ENCODE peak calls at places on chromosomes 11 and 22, in four cellular contexts. I, Q, T and G are unnamed samples. For H3K4me1, the result is how much of the 10 kb centered on the place peaks cover.

GRCh38 chr11:48013269-48013901 is 33.0 kb downstream of the PTPRJ start:
- DNase-seq in Q (peak), T (peak), I (peak), G (no peak)

GRCh38 chr22:36585841-36586240 is 56.9 kb upstream of the EIF3D start:
- DNase-seq in T (no peak), I (no peak), Q (no peak), G (no peak)

GRCh38 chr11:75678620-75679259 is 9.9 kb upstream of the MAP6 start:
- DNase-seq in Q (no peak), T (no peak), I (no peak), G (no peak)

GRCh38 chr22:46442217-46442853 is 95.1 kb downstream of the CELSR1 start:
- DNase-seq in T (no peak), Q (no peak), I (no peak), G (no peak)

GRCh38 chr11:104343578-104343977 is 179.6 kb upstream of the PDGFD start:
- DNase-seq in I (no peak), Q (no peak), T (peak), G (peak)

GRCh38 chr11:92859290-92859689 is 110.2 kb upstream of the MTNR1B start:
- DNase-seq in I (no peak), T (no peak), Q (no peak), G (no peak)

GRCh38 chr11:1559103-1559951 is 12.7 kb downstream of the DUSP8 start:
- DNase-seq in T (peak), Q (peak), I (no peak), G (peak)

GRCh38 chr22:37174964-37175363 is 13.1 kb downstream of the C1QTNF6 start:
- DNase-seq in I (no peak), T (no peak), Q (no peak), G (no peak)

GRCh38 chr11:112780351-112781043 is 180.7 kb upstream of the NCAM1 start:
- DNase-seq in Q (no peak), I (no peak), T (no peak), G (no peak)

GRCh38 chr11:113874096-113874919 is 1.1 kb downstream of the USP28 start:
- DNase-seq in I (no peak), Q (no peak), T (peak), G (no peak)

GRCh38 chr11:124195419-124195734 is 12.2 kb downstream of the OR10D3 start:
- DNase-seq in Q (no peak), I (no peak), T (no peak), G (no peak)
- H3K4me1 ChIP-seq in Q (under half), I (under half), T (under half), G (under half)

DNA sequence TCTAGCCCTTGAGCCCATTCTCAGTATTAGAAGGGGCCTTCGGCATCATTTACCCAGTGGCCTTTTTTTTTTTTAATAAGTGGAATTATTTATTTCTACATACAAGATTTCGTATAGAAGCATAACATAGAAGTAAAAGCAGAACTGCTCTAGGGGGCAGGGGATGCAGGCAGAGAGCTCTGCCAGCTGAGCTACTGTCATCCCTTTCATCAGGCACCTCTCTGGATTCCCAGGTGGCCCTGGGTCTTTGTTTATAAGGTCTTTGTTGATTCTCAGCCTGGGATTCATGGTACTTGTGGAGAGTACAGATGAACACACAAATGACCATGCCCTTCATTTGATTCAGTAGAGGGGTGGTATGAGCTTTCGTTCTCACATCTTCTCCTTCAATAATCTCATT is 66.4 kb downstream of the GAB2 start:
- DNase-seq in T (no peak), Q (no peak), I (no peak), G (peak)
- H3K4me1 ChIP-seq in T (under half), Q (half or more), I (under half), G (half or more)

GRCh38 chr22:27792452-27793165 is 8.9 kb downstream of the MN1 start:
- DNase-seq in I (no peak), Q (no peak), T (no peak), G (no peak)
- H3K4me1 ChIP-seq in I (under half), Q (under half), T (under half), G (half or more)

GRCh38 chr22:27110985-27111451 is 453.6 kb downstream of the MIAT start:
- DNase-seq in T (peak), Q (no peak), I (no peak), G (peak)
- H3K4me1 ChIP-seq in T (half or more), Q (under half), I (under half), G (under half)

DNA sequence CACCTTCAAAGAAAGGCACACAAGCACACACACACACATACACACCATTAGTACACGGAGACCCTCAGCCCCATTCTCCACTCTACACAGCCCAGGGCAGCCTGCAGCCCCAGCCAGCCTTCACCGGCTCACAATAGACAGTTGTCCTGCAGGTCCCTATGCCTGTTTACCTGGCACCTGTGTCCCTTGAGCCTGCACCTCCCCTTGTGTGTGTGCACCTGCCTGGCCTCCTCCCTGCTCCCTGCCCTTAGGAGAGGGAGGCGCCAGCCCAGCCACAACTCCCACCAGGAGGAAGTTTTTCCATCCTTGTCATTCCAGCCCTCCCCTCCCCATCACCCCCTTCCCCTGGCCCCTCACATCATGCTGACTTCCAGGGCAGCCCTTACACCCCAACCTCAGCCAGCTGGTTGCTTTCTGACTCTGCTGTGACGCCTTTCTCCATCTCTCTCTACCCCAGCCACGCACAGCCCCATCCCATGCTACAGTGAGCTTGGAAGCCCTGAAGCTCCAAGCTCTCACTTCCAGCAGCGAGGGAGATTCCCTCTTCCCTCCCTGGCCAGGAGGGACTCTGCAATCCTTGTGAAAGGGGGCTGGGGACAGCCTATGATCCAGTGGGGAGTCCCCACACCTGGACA is 4.4 kb downstream of the AHNAK start:
- DNase-seq in T (no peak), Q (no peak), I (no peak), G (no peak)
- H3K4me1 ChIP-seq in T (half or more), Q (half or more), I (half or more), G (under half)

DNA sequence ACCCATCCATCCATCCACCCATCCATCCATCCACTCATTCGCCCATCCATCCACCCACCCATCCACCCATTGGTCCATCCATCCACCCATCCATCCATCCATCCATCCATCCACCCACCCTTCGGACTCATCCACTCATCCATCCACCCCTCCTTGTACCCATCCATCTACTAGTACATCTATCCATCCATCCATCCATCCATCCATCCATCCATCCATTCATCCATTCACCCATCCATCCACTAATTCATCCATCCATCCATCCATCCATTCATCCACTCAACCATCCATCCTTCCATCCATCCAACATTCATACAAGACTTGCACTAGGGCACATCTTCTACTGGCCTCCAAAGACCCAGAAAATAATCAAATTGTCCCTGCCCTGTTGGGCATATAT is 20.0 kb downstream of the MYEOV start:
- DNase-seq in I (no peak), Q (no peak), T (no peak), G (no peak)
- H3K4me1 ChIP-seq in I (under half), Q (under half), T (under half), G (under half)